ENCODE peak calls at places on chromosomes 4 and X, in six cellular contexts. S is activated CD4-positive, alpha-beta T cell treated with anti-CD3 and anti-CD28 coated beads for 48 hours; T is cardiac muscle cell; W is aorta; N is type B pancreatic cell; E is T1000. C is an unnamed sample.

GRCh38 chrX:99242001-99242400 is 1168.1 kb downstream of the PCDH19 start:
- DNase-seq in S (no peak), W (no peak), N (no peak), E (no peak), T (no peak), C (no peak)

GRCh38 chr4:66052426-66052825 is 382.1 kb upstream of the EPHA5 start:
- DNase-seq in E (no peak), S (no peak), T (no peak), W (no peak), N (no peak), C (no peak)

GRCh38 chr4:3233391-3234071 is 15.4 kb upstream of the MSANTD1 start:
- DNase-seq in T (no peak), W (no peak), S (no peak), N (no peak), E (no peak), C (no peak)

GRCh38 chr4:8090312-8090711 is 68.3 kb downstream of the ABLIM2 start:
- DNase-seq in S (peak), E (no peak), T (no peak), W (no peak), N (no peak), C (no peak)

GRCh38 chr4:176387571-176387970 is 67.8 kb downstream of the SPCS3 start:
- DNase-seq in S (no peak), N (no peak), W (no peak), E (no peak), T (no peak), C (no peak)

GRCh38 chr4:8740666-8741395 is 130.8 kb downstream of the HMX1 start:
- DNase-seq in S (no peak), T (no peak), N (no peak), E (no peak), W (no peak), C (no peak)

GRCh38 chrX:123425904-123426303 is 241.8 kb downstream of the GRIA3 start:
- DNase-seq in W (peak), T (no peak), N (no peak), E (no peak), S (no peak), C (no peak)

GRCh38 chr4:38688676-38689355 is 24.8 kb downstream of the KLF3 start:
- DNase-seq in W (no peak), E (no peak), S (no peak), N (no peak), T (no peak), C (no peak)

GRCh38 chr4:80309301-80310004 is 26.1 kb upstream of the CFAP299 start:
- DNase-seq in S (no peak), W (no peak), E (no peak), T (no peak), N (no peak), C (no peak)

GRCh38 chrX:8607326-8607725 is 124.6 kb downstream of the ANOS1 start:
- DNase-seq in T (no peak), E (peak), W (no peak), S (no peak), N (no peak), C (no peak)